ENCODE peak calls at places on chromosome 1, in ten cellular contexts. D is activated CD4-positive, alpha-beta memory T cell treated with anti-CD3 and anti-CD28 coated beads, Interleukin-2, amount 10 ng/mL, durations not matched to agents 7 days and 5 days; K is activated effector memory CD4-positive, alpha-beta T cell treated with Interleukin-2 at 50 U/mL for 16 hours; M is bronchial epithelial cell; P is progenitor cell of endocrine pancreas; H is T follicular helper cell; N is left colon; G is activated naive CD8-positive, alpha-beta T cell treated with anti-CD3 and anti-CD28 coated beads for 36 hours; I is cardiac muscle cell; C is aorta. F is an unnamed sample.

GRCh38 chr1:78053498-78053897 is 7.7 kb downstream of the GIPC2 start:
- DNase-seq in D (no peak), K (no peak), M (no peak), P (no peak), H (no peak), N (no peak), G (no peak), I (no peak), C (no peak), F (no peak)

GRCh38 chr1:101079341-101079740 is 53.8 kb upstream of the DPH5 start:
- DNase-seq in D (no peak), K (no peak), M (no peak), P (no peak), H (no peak), N (no peak), G (no peak), I (no peak), C (no peak), F (no peak)

GRCh38 chr1:221874285-221875003 is 132.6 kb upstream of the DUSP10 start:
- DNase-seq in D (no peak), K (no peak), M (no peak), P (no peak), H (no peak), N (no peak), G (no peak), I (no peak), C (no peak), F (no peak)

GRCh38 chr1:9671377-9672140 is 20.0 kb downstream of the PIK3CD start:
- DNase-seq in D (no peak), K (no peak), M (peak; percentile 96), P (no peak), H (no peak), N (no peak), G (no peak), I (no peak), C (no peak), F (no peak)

GRCh38 chr1:42977653-42978052 is 19.0 kb upstream of the SLC2A1 start:
- DNase-seq in D (no peak), K (no peak), M (no peak), P (no peak), H (no peak), N (no peak), G (no peak), I (no peak), C (no peak), F (no peak)

GRCh38 chr1:25579241-25579946 is 36.0 kb downstream of the LDLRAP1 start:
- DNase-seq in D (no peak), K (no peak), M (no peak), P (no peak), H (no peak), N (no peak), G (no peak), I (no peak), C (no peak), F (no peak)

GRCh38 chr1:27603320-27603961 is 503 bp downstream of the AHDC1 start:
- DNase-seq in D (peak; percentile 42), K (no peak), M (no peak), P (no peak), H (no peak), N (no peak), G (peak; percentile 54), I (peak; percentile 64), C (peak; percentile 66), F (peak; percentile 61)

GRCh38 chr1:153629343-153629665 is 1.1 kb downstream of the S100A1 start:
- DNase-seq in D (no peak), K (no peak), M (no peak), P (no peak), H (no peak), N (no peak), G (no peak), I (no peak), C (no peak), F (no peak)